ENCODE peak calls at places on chromosomes 5 and 9, in five cellular contexts. One of them, this sample, is unnamed.

GRCh38 chr5:168434746-168435321 is 51.4 kb upstream of the RARS1 start:
- DNase-seq in AG04450: no peak
- DNase-seq in HL-60: no peak
- DNase-seq in psoas muscle: no peak
- DNase-seq in CD8-positive, alpha-beta memory T cell: no peak
- DNase-seq in this sample: no peak

GRCh38 chr9:71120439-71121247 is 778 bp downstream of the TRPM3 start:
- DNase-seq in AG04450: no peak
- DNase-seq in HL-60: no peak
- DNase-seq in psoas muscle: no peak
- DNase-seq in CD8-positive, alpha-beta memory T cell: no peak
- DNase-seq in this sample: no peak

GRCh38 chr5:64040496-64040895 is 78.3 kb upstream of the HTR1A start:
- DNase-seq in AG04450: no peak
- DNase-seq in HL-60: no peak
- DNase-seq in psoas muscle: no peak
- DNase-seq in CD8-positive, alpha-beta memory T cell: no peak
- DNase-seq in this sample: no peak

GRCh38 chr5:179533907-179534306 is 16.4 kb upstream of the RUFY1 start:
- DNase-seq in AG04450: no peak
- DNase-seq in HL-60: no peak
- DNase-seq in psoas muscle: no peak
- DNase-seq in CD8-positive, alpha-beta memory T cell: no peak
- DNase-seq in this sample: no peak

GRCh38 chr5:177370488-177371119 is 12.9 kb downstream of the RGS14 start:
- DNase-seq in AG04450: peak
- DNase-seq in HL-60: no peak
- DNase-seq in psoas muscle: peak
- DNase-seq in CD8-positive, alpha-beta memory T cell: peak
- DNase-seq in this sample: no peak

GRCh38 chr5:115423541-115423940 is 121.0 kb downstream of the FEM1C start:
- DNase-seq in AG04450: no peak
- DNase-seq in HL-60: no peak
- DNase-seq in psoas muscle: peak
- DNase-seq in CD8-positive, alpha-beta memory T cell: no peak
- DNase-seq in this sample: no peak

GRCh38 chr9:125561497-125562148 is 145.4 kb downstream of the MAPKAP1 start:
- DNase-seq in AG04450: no peak
- DNase-seq in HL-60: no peak
- DNase-seq in psoas muscle: no peak
- DNase-seq in CD8-positive, alpha-beta memory T cell: no peak
- DNase-seq in this sample: peak

GRCh38 chr5:3011764-3012017 is 260.2 kb upstream of the IRX2 start:
- DNase-seq in AG04450: no peak
- DNase-seq in HL-60: no peak
- DNase-seq in psoas muscle: no peak
- DNase-seq in CD8-positive, alpha-beta memory T cell: no peak
- DNase-seq in this sample: no peak

GRCh38 chr5:169978744-169979143 is 1.6 kb downstream of the INSYN2B start:
- DNase-seq in AG04450: no peak
- DNase-seq in HL-60: no peak
- DNase-seq in psoas muscle: no peak
- DNase-seq in CD8-positive, alpha-beta memory T cell: no peak
- DNase-seq in this sample: no peak

GRCh38 chr5:123460296-123460729 is 37.1 kb upstream of the CEP120 start:
- DNase-seq in AG04450: no peak
- DNase-seq in HL-60: no peak
- DNase-seq in psoas muscle: no peak
- DNase-seq in CD8-positive, alpha-beta memory T cell: no peak
- DNase-seq in this sample: no peak

GRCh38 chr5:56814361-56814962 is 887 bp upstream of the MAP3K1 start:
- DNase-seq in AG04450: no peak
- DNase-seq in HL-60: no peak
- DNase-seq in psoas muscle: peak
- DNase-seq in CD8-positive, alpha-beta memory T cell: peak
- DNase-seq in this sample: no peak

GRCh38 chr9:122800066-122801060 is at the start of gene OR1K1:
- DNase-seq in AG04450: no peak
- DNase-seq in HL-60: no peak
- DNase-seq in psoas muscle: no peak
- DNase-seq in CD8-positive, alpha-beta memory T cell: no peak
- DNase-seq in this sample: no peak

GRCh38 chr5:19719117-19719516 is 268.9 kb downstream of the CDH18 start:
- DNase-seq in AG04450: no peak
- DNase-seq in HL-60: no peak
- DNase-seq in psoas muscle: no peak
- DNase-seq in CD8-positive, alpha-beta memory T cell: no peak
- DNase-seq in this sample: no peak

GRCh38 chr5:125798311-125798710 is 624.9 kb upstream of the GRAMD2B start:
- DNase-seq in AG04450: peak
- DNase-seq in HL-60: no peak
- DNase-seq in psoas muscle: no peak
- DNase-seq in CD8-positive, alpha-beta memory T cell: no peak
- DNase-seq in this sample: no peak

GRCh38 chr5:168494057-168494555 is 7.8 kb downstream of the RARS1 start:
- DNase-seq in AG04450: no peak
- DNase-seq in HL-60: no peak
- DNase-seq in psoas muscle: no peak
- DNase-seq in CD8-positive, alpha-beta memory T cell: no peak
- DNase-seq in this sample: no peak

GRCh38 chr5:38793099-38793498 is 52.7 kb upstream of the OSMR start:
- DNase-seq in AG04450: no peak
- DNase-seq in HL-60: no peak
- DNase-seq in psoas muscle: no peak
- DNase-seq in CD8-positive, alpha-beta memory T cell: no peak
- DNase-seq in this sample: no peak

GRCh38 chr5:55713871-55714270 is 1.7 kb upstream of the SLC38A9 start:
- DNase-seq in AG04450: no peak
- DNase-seq in HL-60: no peak
- DNase-seq in psoas muscle: no peak
- DNase-seq in CD8-positive, alpha-beta memory T cell: no peak
- DNase-seq in this sample: no peak

GRCh38 chr5:39578887-39579497 is 154.2 kb upstream of the DAB2 start:
- DNase-seq in AG04450: no peak
- DNase-seq in HL-60: no peak
- DNase-seq in psoas muscle: no peak
- DNase-seq in CD8-positive, alpha-beta memory T cell: no peak
- DNase-seq in this sample: no peak

GRCh38 chr9:27160636-27161035 is 51.6 kb downstream of the TEK start:
- DNase-seq in AG04450: no peak
- DNase-seq in HL-60: no peak
- DNase-seq in psoas muscle: no peak
- DNase-seq in CD8-positive, alpha-beta memory T cell: no peak
- DNase-seq in this sample: no peak

GRCh38 chr9:112042244-112042638 is 132.9 kb downstream of the SUSD1 start:
- DNase-seq in AG04450: no peak
- DNase-seq in HL-60: no peak
- DNase-seq in psoas muscle: no peak
- DNase-seq in CD8-positive, alpha-beta memory T cell: no peak
- DNase-seq in this sample: no peak

GRCh38 chr5:130871346-130872086 is 293.5 kb downstream of the HINT1 start:
- DNase-seq in AG04450: no peak
- DNase-seq in HL-60: no peak
- DNase-seq in psoas muscle: peak
- DNase-seq in CD8-positive, alpha-beta memory T cell: peak
- DNase-seq in this sample: peak

GRCh38 chr5:65790371-65791163 is 68.6 kb downstream of the NLN start:
- DNase-seq in AG04450: no peak
- DNase-seq in HL-60: peak
- DNase-seq in psoas muscle: no peak
- DNase-seq in CD8-positive, alpha-beta memory T cell: no peak
- DNase-seq in this sample: peak

GRCh38 chr5:109645591-109646236 is 44.0 kb upstream of the MAN2A1 start:
- DNase-seq in AG04450: no peak
- DNase-seq in HL-60: no peak
- DNase-seq in psoas muscle: no peak
- DNase-seq in CD8-positive, alpha-beta memory T cell: no peak
- DNase-seq in this sample: no peak

GRCh38 chr9:125747053-125747764 is at the start of gene PBX3:
- DNase-seq in AG04450: no peak
- DNase-seq in HL-60: peak
- DNase-seq in psoas muscle: peak
- DNase-seq in CD8-positive, alpha-beta memory T cell: peak
- DNase-seq in this sample: no peak

GRCh38 chr5:77133061-77133758 is 46.1 kb upstream of the ZBED3 start:
- DNase-seq in AG04450: peak
- DNase-seq in HL-60: no peak
- DNase-seq in psoas muscle: peak
- DNase-seq in CD8-positive, alpha-beta memory T cell: no peak
- DNase-seq in this sample: no peak

GRCh38 chr9:134483361-134484184 is 157.3 kb downstream of the RXRA start:
- DNase-seq in AG04450: no peak
- DNase-seq in HL-60: no peak
- DNase-seq in psoas muscle: no peak
- DNase-seq in CD8-positive, alpha-beta memory T cell: no peak
- DNase-seq in this sample: no peak

GRCh38 chr5:139293199-139293503 is 389 bp upstream of the MATR3 start:
- DNase-seq in AG04450: no peak
- DNase-seq in HL-60: no peak
- DNase-seq in psoas muscle: no peak
- DNase-seq in CD8-positive, alpha-beta memory T cell: no peak
- DNase-seq in this sample: no peak

GRCh38 chr5:155554500-155554899 is 540.9 kb downstream of the KIF4B start:
- DNase-seq in AG04450: no peak
- DNase-seq in HL-60: no peak
- DNase-seq in psoas muscle: no peak
- DNase-seq in CD8-positive, alpha-beta memory T cell: no peak
- DNase-seq in this sample: no peak
- H3K4me3 ChIP-seq in AG04450: no peak
- H3K4me3 ChIP-seq in HL-60: no peak
- H3K4me3 ChIP-seq in psoas muscle: no peak
- H3K4me3 ChIP-seq in CD8-positive, alpha-beta memory T cell: no peak
- H3K4me3 ChIP-seq in this sample: no peak

GRCh38 chr9:136466155-136466541 is 16.7 kb downstream of the SEC16A start:
- DNase-seq in AG04450: no peak
- DNase-seq in HL-60: no peak
- DNase-seq in psoas muscle: no peak
- DNase-seq in CD8-positive, alpha-beta memory T cell: no peak
- DNase-seq in this sample: no peak

GRCh38 chr9:136462664-136463063 is 20.2 kb downstream of the SEC16A start:
- DNase-seq in AG04450: no peak
- DNase-seq in HL-60: no peak
- DNase-seq in psoas muscle: no peak
- DNase-seq in CD8-positive, alpha-beta memory T cell: no peak
- DNase-seq in this sample: no peak

GRCh38 chr9:136463578-136463977 is 19.3 kb downstream of the SEC16A start:
- DNase-seq in AG04450: no peak
- DNase-seq in HL-60: no peak
- DNase-seq in psoas muscle: no peak
- DNase-seq in CD8-positive, alpha-beta memory T cell: no peak
- DNase-seq in this sample: no peak

GRCh38 chr9:136465500-136466154 is 17.2 kb downstream of the SEC16A start:
- DNase-seq in AG04450: no peak
- DNase-seq in HL-60: no peak
- DNase-seq in psoas muscle: no peak
- DNase-seq in CD8-positive, alpha-beta memory T cell: no peak
- DNase-seq in this sample: no peak

GRCh38 chr9:136464241-136464640 is 18.6 kb downstream of the SEC16A start:
- DNase-seq in AG04450: no peak
- DNase-seq in HL-60: no peak
- DNase-seq in psoas muscle: no peak
- DNase-seq in CD8-positive, alpha-beta memory T cell: no peak
- DNase-seq in this sample: no peak
- H3K4me3 ChIP-seq in AG04450: no peak
- H3K4me3 ChIP-seq in HL-60: no peak
- H3K4me3 ChIP-seq in psoas muscle: no peak
- H3K4me3 ChIP-seq in CD8-positive, alpha-beta memory T cell: no peak
- H3K4me3 ChIP-seq in this sample: no peak

GRCh38 chr9:131405429-131405828 is 11.5 kb downstream of the PRRC2B start:
- DNase-seq in AG04450: no peak
- DNase-seq in HL-60: no peak
- DNase-seq in psoas muscle: peak
- DNase-seq in CD8-positive, alpha-beta memory T cell: no peak
- DNase-seq in this sample: no peak

GRCh38 chr9:131406567-131407436 is 12.9 kb downstream of the PRRC2B start:
- DNase-seq in AG04450: no peak
- DNase-seq in HL-60: no peak
- DNase-seq in psoas muscle: no peak
- DNase-seq in CD8-positive, alpha-beta memory T cell: no peak
- DNase-seq in this sample: no peak

GRCh38 chr9:131404987-131405386 is 11.1 kb downstream of the PRRC2B start:
- DNase-seq in AG04450: no peak
- DNase-seq in HL-60: no peak
- DNase-seq in psoas muscle: no peak
- DNase-seq in CD8-positive, alpha-beta memory T cell: no peak
- DNase-seq in this sample: no peak

GRCh38 chr9:131404581-131404980 is 10.7 kb downstream of the PRRC2B start:
- DNase-seq in AG04450: no peak
- DNase-seq in HL-60: no peak
- DNase-seq in psoas muscle: no peak
- DNase-seq in CD8-positive, alpha-beta memory T cell: no peak
- DNase-seq in this sample: no peak

DNA sequence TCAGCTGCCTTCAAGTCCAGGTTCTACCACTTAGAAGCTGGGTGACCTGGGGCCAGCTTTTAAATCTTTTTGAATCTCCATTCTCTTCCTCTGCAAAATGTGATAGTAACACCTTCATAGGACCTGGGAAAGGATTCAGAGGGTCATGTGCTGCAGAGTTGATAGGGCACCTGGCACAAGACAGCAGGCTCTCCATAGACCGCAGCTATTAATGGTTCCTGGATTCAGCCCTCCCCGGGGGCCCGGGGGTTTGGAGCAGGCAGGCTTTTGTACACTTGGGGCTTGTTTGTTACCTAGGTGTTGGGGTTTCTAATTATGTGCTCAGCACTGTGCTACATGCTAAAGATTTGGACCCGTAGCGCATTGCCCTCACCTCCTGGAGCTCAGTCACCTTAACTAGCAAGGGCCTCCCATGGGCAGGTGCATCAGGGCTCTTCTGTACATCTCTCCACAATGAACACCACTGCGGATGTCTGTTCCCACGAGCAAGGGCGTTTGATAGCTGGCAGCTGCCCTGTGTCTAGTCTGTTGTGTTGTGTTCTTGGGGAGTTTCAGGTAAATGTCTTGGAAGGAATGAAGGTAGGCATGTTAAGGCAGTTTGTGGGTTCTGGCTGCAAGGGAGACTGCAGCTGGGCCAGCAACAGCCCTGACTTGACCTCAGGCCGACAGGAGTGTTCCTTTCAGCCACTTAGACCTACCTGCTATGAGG is 12.1 kb downstream of the PRRC2B start:
- DNase-seq in AG04450: no peak
- DNase-seq in HL-60: no peak
- DNase-seq in psoas muscle: no peak
- DNase-seq in CD8-positive, alpha-beta memory T cell: no peak
- DNase-seq in this sample: no peak
- H3K4me3 ChIP-seq in AG04450: peak
- H3K4me3 ChIP-seq in HL-60: no peak
- H3K4me3 ChIP-seq in psoas muscle: peak
- H3K4me3 ChIP-seq in CD8-positive, alpha-beta memory T cell: peak
- H3K4me3 ChIP-seq in this sample: no peak

GRCh38 chr9:105341784-105342183 is 97.3 kb downstream of the SLC44A1 start:
- DNase-seq in AG04450: no peak
- DNase-seq in HL-60: no peak
- DNase-seq in psoas muscle: no peak
- DNase-seq in CD8-positive, alpha-beta memory T cell: no peak
- DNase-seq in this sample: no peak
- H3K4me3 ChIP-seq in AG04450: no peak
- H3K4me3 ChIP-seq in HL-60: no peak
- H3K4me3 ChIP-seq in psoas muscle: no peak
- H3K4me3 ChIP-seq in CD8-positive, alpha-beta memory T cell: no peak
- H3K4me3 ChIP-seq in this sample: no peak